ENCODE peak calls at places on chromosome 17, in ten cellular contexts. I is Peyer's patch, V is dorsolateral prefrontal cortex, Q is progenitor cell of endocrine pancreas, X is AG10803, G is fibroblast of mammary gland, J is lower leg skin, Y is astrocyte of the cerebellum, A is heart left ventricle, P is WTC11. N is an unnamed sample.

GRCh38 chr17:61494325-61495160 is 42.3 kb downstream of the TBX4 start:
- DNase-seq in I (no peak), V (no peak), Q (no peak), X (no peak), G (no peak), J (no peak), Y (no peak), A (no peak), P (no peak), N (no peak)

GRCh38 chr17:17258998-17259397 is 22.0 kb upstream of the FLCN start:
- DNase-seq in I (peak), V (peak), Q (no peak), X (no peak), G (no peak), J (no peak), Y (no peak), A (no peak), P (no peak), N (no peak)

GRCh38 chr17:34998205-34998604 is 17.9 kb downstream of the LIG3 start:
- DNase-seq in I (peak), V (peak), Q (peak), X (peak), G (peak), J (peak), Y (no peak), A (peak), P (peak), N (peak)

GRCh38 chr17:83200231-83200699 is 120.9 kb downstream of the METRNL start:
- DNase-seq in I (peak), V (peak), Q (no peak), X (peak), G (peak), J (peak), Y (no peak), A (peak), P (peak), N (peak)

GRCh38 chr17:75087558-75088453 is at the start of gene SLC16A5:
- DNase-seq in I (peak), V (peak), Q (peak), X (peak), G (peak), J (peak), Y (no peak), A (peak), P (peak), N (peak)

GRCh38 chr17:75277664-75278071 is 6.6 kb upstream of the MIF4GD start:
- DNase-seq in I (no peak), V (no peak), Q (no peak), X (peak), G (peak), J (no peak), Y (peak), A (no peak), P (no peak), N (no peak)

GRCh38 chr17:13725286-13725990 is 123.7 kb upstream of the HS3ST3A1 start:
- DNase-seq in I (no peak), V (no peak), Q (no peak), X (peak), G (peak), J (no peak), Y (no peak), A (no peak), P (no peak), N (no peak)

GRCh38 chr17:2023692-2024571 is 1.2 kb downstream of the RTN4RL1 start:
- DNase-seq in I (peak), V (no peak), Q (peak), X (peak), G (peak), J (no peak), Y (no peak), A (no peak), P (peak), N (no peak)

GRCh38 chr17:67995568-67996191 is 589 bp downstream of the C17orf58 start:
- DNase-seq in I (peak), V (peak), Q (peak), X (no peak), G (peak), J (no peak), Y (no peak), A (no peak), P (peak), N (peak)

GRCh38 chr17:81371910-81372760 is 23.1 kb upstream of the BAHCC1 start:
- DNase-seq in I (peak), V (peak), Q (no peak), X (peak), G (no peak), J (no peak), Y (no peak), A (peak), P (peak), N (no peak)

GRCh38 chr17:45925311-45925710 is 31.0 kb downstream of the MAPT start:
- DNase-seq in I (no peak), V (no peak), Q (no peak), X (no peak), G (no peak), J (no peak), Y (no peak), A (no peak), P (no peak), N (no peak)

GRCh38 chr17:38970804-38971203 is 3.6 kb upstream of the FBXO47 start:
- DNase-seq in I (no peak), V (no peak), Q (no peak), X (no peak), G (no peak), J (no peak), Y (no peak), A (no peak), P (no peak), N (no peak)

GRCh38 chr17:18291718-18292540 is 22.9 kb downstream of the TOP3A start:
- DNase-seq in I (no peak), V (no peak), Q (no peak), X (no peak), G (no peak), J (no peak), Y (no peak), A (no peak), P (no peak), N (no peak)

GRCh38 chr17:38697061-38697820 is 7.8 kb upstream of the MLLT6 start:
- DNase-seq in I (no peak), V (no peak), Q (no peak), X (no peak), G (no peak), J (no peak), Y (no peak), A (no peak), P (no peak), N (no peak)

GRCh38 chr17:12522743-12523181 is 142.9 kb upstream of the MYOCD start:
- DNase-seq in I (peak), V (no peak), Q (no peak), X (peak), G (peak), J (no peak), Y (peak), A (peak), P (no peak), N (no peak)

GRCh38 chr17:55433629-55434422 is 12.2 kb upstream of the MMD start:
- DNase-seq in I (peak), V (no peak), Q (no peak), X (peak), G (peak), J (no peak), Y (peak), A (no peak), P (no peak), N (no peak)

GRCh38 chr17:59845595-59846390 is 47.0 kb downstream of the TUBD1 start:
- DNase-seq in I (peak), V (peak), Q (no peak), X (peak), G (peak), J (peak), Y (peak), A (no peak), P (no peak), N (no peak)

GRCh38 chr17:28147026-28147425 is 104.5 kb downstream of the NLK start:
- DNase-seq in I (no peak), V (no peak), Q (no peak), X (no peak), G (peak), J (no peak), Y (no peak), A (no peak), P (no peak), N (no peak)

GRCh38 chr17:15891348-15891747 is 53.6 kb upstream of the ADORA2B start:
- DNase-seq in I (no peak), V (no peak), Q (no peak), X (no peak), G (no peak), J (no peak), Y (no peak), A (no peak), P (no peak), N (no peak)

GRCh38 chr17:79420318-79421243 is 190.3 kb downstream of the RBFOX3 start:
- DNase-seq in I (no peak), V (peak), Q (no peak), X (peak), G (peak), J (no peak), Y (no peak), A (no peak), P (no peak), N (no peak)

GRCh38 chr17:49588726-49589555 is 13.3 kb downstream of the NXPH3 start:
- DNase-seq in I (no peak), V (no peak), Q (no peak), X (peak), G (peak), J (no peak), Y (no peak), A (no peak), P (no peak), N (no peak)

DNA sequence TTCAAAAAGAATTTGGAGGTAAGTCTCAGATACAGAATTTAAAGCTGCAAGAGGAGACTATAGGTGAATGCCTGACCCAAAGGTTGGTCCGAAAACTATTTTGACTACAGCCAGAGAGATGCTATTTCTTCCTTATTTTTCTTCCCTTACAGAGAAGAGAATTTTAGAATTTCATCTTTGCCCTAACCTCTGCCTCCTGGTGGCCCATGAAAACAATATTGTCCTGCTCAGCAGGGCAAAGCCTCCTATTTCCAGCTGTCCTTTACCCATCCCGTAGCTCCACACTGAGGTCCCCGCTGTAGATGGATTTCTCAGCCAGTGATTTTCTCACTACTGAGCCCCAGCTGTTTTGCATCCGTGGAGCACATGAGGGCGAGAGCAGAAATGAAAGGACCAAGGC is 24.6 kb downstream of the HOXB1 start:
- DNase-seq in I (no peak), V (no peak), Q (no peak), X (no peak), G (no peak), J (no peak), Y (no peak), A (no peak), P (no peak), N (no peak)
- TF ChIP-seq CTCF in I (no peak), V (no peak), Q (no peak), X (peak), G (peak), J (no peak), Y (no peak), A (no peak), P (no peak), N (no peak)

DNA sequence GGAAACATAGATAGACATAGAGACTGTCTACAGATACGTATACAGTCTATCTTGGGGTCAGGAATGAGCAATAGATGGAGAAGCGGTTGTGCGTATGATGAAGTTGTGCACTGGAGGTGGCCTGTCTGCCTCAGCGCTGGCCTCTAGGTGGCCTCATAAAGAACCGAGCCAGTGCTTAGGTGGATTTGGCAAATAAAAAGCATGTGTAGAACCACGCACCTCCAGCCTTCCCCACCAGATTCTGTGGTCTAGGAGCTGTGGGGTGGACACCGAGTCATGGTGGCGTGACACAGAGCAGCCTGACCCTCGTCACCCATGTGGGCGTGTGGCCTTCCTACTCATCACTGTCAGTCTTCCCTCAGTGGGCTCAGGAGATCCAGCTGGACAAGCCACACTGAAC is 34.0 kb downstream of the PGS1 start:
- DNase-seq in I (no peak), V (no peak), Q (no peak), X (no peak), G (peak), J (no peak), Y (no peak), A (no peak), P (no peak), N (no peak)
- TF ChIP-seq CTCF in I (no peak), V (no peak), Q (peak), X (peak), G (peak), J (no peak), Y (peak), A (peak), P (no peak), N (peak)

DNA sequence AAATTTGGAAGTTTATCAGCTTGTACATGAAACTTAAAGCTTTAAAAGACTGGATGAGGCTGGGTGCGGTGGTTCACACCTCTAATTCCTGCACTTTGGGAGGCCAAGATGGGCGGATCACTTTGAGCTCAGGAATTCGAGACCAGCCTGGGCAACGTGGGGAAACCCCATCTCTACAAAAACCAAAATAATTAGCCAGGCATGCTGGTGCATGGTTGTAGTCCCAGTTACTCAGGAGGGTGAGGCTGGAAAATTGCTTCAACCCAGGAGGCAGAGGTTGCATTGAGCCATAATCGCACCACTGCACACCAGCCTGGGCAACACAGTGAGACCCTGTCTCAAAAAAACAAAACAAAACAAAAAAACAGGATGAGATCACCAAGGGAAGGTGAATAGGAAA is 209.5 kb downstream of the AATF start:
- DNase-seq in I (no peak), V (no peak), Q (no peak), X (no peak), G (no peak), J (peak), Y (no peak), A (no peak), P (no peak), N (no peak)
- TF ChIP-seq CTCF in I (no peak), V (no peak), Q (no peak), X (no peak), G (no peak), J (no peak), Y (no peak), A (no peak), P (no peak), N (no peak)

GRCh38 chr17:77597421-77598240 is 360.9 kb upstream of the TNRC6C start:
- DNase-seq in I (no peak), V (no peak), Q (no peak), X (no peak), G (no peak), J (no peak), Y (no peak), A (no peak), P (no peak), N (no peak)

GRCh38 chr17:77599699-77600098 is 358.8 kb upstream of the TNRC6C start:
- DNase-seq in I (peak), V (no peak), Q (no peak), X (no peak), G (no peak), J (no peak), Y (no peak), A (no peak), P (no peak), N (no peak)

GRCh38 chr17:77598241-77598620 is 360.3 kb upstream of the TNRC6C start:
- DNase-seq in I (peak), V (no peak), Q (no peak), X (no peak), G (no peak), J (no peak), Y (no peak), A (no peak), P (no peak), N (no peak)

GRCh38 chr17:77594416-77595209 is 363.9 kb upstream of the TNRC6C start:
- DNase-seq in I (no peak), V (no peak), Q (no peak), X (no peak), G (no peak), J (no peak), Y (no peak), A (no peak), P (no peak), N (no peak)

DNA sequence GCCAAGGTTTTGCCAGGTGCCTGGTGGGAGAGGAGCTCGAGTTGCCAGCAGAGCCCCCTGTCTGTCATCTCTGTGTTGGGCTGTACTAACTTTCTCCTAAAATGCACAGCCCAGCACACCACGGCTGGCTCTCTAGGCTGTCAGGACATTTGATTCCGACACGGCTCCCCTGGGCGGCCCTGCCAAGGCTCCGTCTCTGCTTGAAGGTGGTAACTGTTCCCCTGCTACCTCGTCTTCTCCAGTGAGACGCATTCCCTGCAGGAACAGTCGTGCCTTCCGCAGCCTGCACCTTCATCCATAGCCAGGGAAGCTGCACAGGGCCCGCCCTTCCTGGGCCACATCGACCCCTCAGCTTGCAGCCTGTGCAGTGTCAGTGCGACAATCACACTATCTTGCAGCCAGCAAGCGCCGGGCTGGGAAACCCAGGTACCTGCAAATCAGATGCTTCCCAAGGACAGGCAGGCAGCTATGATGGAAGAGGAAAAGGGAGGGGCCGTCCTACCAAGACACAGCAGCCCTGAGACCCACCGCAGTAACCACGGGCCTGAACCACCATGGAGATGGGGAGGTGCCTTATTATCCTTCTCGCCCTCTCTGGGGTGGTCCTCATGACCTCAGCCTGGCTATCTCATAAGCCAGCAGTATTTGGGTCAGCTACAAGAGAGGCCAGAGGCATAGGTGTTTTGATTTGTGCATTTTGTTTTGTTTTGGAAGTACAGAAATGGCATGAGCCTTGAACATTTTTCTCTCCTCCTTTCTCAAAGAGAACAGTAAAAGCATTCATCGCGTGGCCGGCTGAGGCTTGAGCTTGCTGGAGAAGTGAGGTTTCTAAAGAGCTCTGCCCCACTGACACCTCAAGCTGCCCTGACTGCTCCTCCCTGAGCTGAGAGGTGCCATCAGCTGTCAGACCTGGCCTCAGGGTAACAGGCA is 361.7 kb upstream of the TNRC6C start:
- DNase-seq in I (no peak), V (no peak), Q (no peak), X (no peak), G (no peak), J (no peak), Y (no peak), A (no peak), P (no peak), N (no peak)
- TF ChIP-seq CTCF in I (no peak), V (no peak), Q (no peak), X (no peak), G (no peak), J (no peak), Y (no peak), A (no peak), P (no peak), N (no peak)

GRCh38 chr17:33151565-33151964 is 141.5 kb downstream of the ASIC2 start:
- DNase-seq in I (no peak), V (no peak), Q (no peak), X (no peak), G (no peak), J (no peak), Y (no peak), A (no peak), P (no peak), N (no peak)
- TF ChIP-seq CTCF in I (no peak), V (no peak), Q (no peak), X (no peak), G (no peak), J (no peak), Y (no peak), A (no peak), P (no peak), N (no peak)

GRCh38 chr17:5118219-5118618 is 2.4 kb downstream of the USP6 start:
- DNase-seq in I (peak), V (peak), Q (no peak), X (no peak), G (no peak), J (no peak), Y (no peak), A (no peak), P (no peak), N (no peak)
- TF ChIP-seq CTCF in I (no peak), V (no peak), Q (no peak), X (no peak), G (no peak), J (no peak), Y (no peak), A (no peak), P (no peak), N (no peak)